ENCODE peak calls at places on chromosomes 2 and 18, in six cellular contexts. I is ovary; W is effector memory CD4-positive, alpha-beta T cell; Q is CD8-positive, alpha-beta memory T cell; T is fibroblast of mammary gland; A is mesendoderm. H is an unnamed sample.

GRCh38 chr18:44945847-44946490 is 265.3 kb downstream of the SETBP1 start:
- DNase-seq in I (no peak), W (no peak), Q (no peak), T (no peak), A (no peak), H (no peak)

GRCh38 chr2:37561615-37562569 is 109.5 kb downstream of the CDC42EP3 start:
- DNase-seq in I (no peak), W (no peak), Q (no peak), T (peak; percentile 91), A (peak; percentile 96), H (no peak)

GRCh38 chr18:35267161-35267651 is 22.8 kb downstream of the ZSCAN30 start:
- DNase-seq in I (peak; percentile 86), W (peak; percentile 58), Q (peak; percentile 72), T (peak; percentile 34), A (no peak), H (no peak)

GRCh38 chr18:48412339-48412929 is 3.3 kb upstream of the ZBTB7C start:
- DNase-seq in I (no peak), W (no peak), Q (no peak), T (no peak), A (peak; percentile 82), H (peak; percentile 13)

GRCh38 chr2:12863937-12864336 is 147.2 kb downstream of the TRIB2 start:
- DNase-seq in I (no peak), W (no peak), Q (no peak), T (no peak), A (no peak), H (no peak)

GRCh38 chr2:26182441-26182840 is 9.6 kb downstream of the GAREM2 start:
- DNase-seq in I (no peak), W (no peak), Q (no peak), T (no peak), A (no peak), H (no peak)

GRCh38 chr2:235498556-235499305 is 4.9 kb downstream of the AGAP1 start:
- DNase-seq in I (no peak), W (no peak), Q (no peak), T (peak; percentile 44), A (peak; percentile 59), H (no peak)

GRCh38 chr2:66550826-66551225 is 115.9 kb downstream of the MEIS1 start:
- DNase-seq in I (no peak), W (no peak), Q (no peak), T (no peak), A (no peak), H (no peak)

GRCh38 chr2:24825883-24826800 is 32.9 kb downstream of the CENPO start:
- DNase-seq in I (no peak), W (no peak), Q (no peak), T (no peak), A (peak; percentile 38), H (no peak)

GRCh38 chr2:44934024-44934423 is 7.5 kb upstream of the SIX3 start:
- DNase-seq in I (no peak), W (no peak), Q (no peak), T (no peak), A (peak; percentile 70), H (no peak)

GRCh38 chr2:44936275-44936674 is 5.2 kb upstream of the SIX3 start:
- DNase-seq in I (no peak), W (no peak), Q (no peak), T (no peak), A (peak; percentile 10), H (no peak)

GRCh38 chr2:44935854-44936185 is 5.7 kb upstream of the SIX3 start:
- DNase-seq in I (no peak), W (no peak), Q (no peak), T (no peak), A (peak; percentile 37), H (no peak)

GRCh38 chr2:44934521-44934961 is 7.0 kb upstream of the SIX3 start:
- DNase-seq in I (no peak), W (no peak), Q (no peak), T (no peak), A (no peak), H (no peak)

DNA sequence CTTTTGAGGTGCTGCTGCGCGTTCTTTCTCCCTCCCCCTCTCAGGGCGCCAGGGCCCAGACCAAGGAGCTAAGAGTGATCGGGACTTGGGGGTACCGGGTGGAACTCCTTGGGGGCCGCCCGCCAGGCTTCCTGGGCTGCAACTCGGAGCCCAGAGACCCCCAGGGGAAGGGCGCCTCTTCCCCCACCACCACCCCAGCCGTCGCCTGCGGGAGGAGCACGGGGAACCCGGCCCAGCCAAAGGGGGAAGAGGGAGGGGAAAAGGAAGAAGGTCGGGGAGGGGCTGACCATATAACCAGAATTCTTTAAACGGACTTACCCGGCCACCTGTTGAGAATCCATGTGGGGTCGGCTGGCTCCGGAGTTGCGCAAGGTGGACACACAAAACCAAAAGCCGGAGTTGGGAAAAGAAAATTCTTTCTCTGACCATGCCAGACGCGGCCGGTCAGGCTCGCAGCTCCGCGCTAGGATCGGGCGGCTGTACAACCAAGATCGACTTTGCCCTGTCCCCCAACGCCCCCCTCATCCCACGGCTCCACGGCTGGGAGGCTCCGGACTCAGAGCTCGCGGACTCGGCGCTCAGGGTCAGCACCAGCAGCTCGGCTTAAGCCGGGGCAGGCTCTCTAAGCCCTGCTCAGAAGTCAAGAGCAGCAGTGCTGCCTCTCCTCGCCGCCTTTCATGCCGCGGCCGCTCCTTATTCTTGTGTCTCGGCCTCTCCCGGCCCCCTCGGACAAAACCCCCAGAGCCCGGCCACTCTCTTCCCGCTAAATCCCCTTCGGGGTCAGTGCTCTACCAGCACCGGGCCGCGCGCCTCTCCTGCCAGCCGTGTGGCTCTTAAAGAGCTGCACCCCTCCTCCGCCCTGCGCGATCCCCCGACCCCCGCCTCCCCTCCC is 6.3 kb upstream of the SIX3 start:
- DNase-seq in I (no peak), W (no peak), Q (no peak), T (no peak), A (peak; percentile 61), H (no peak)
- H3K4me3 ChIP-seq in I (no peak overlapping the region), W (no peak overlapping the region), Q (no peak overlapping the region), T (no peak overlapping the region), A (peak overlapping the region; percentile 29), H (no peak overlapping the region)

DNA sequence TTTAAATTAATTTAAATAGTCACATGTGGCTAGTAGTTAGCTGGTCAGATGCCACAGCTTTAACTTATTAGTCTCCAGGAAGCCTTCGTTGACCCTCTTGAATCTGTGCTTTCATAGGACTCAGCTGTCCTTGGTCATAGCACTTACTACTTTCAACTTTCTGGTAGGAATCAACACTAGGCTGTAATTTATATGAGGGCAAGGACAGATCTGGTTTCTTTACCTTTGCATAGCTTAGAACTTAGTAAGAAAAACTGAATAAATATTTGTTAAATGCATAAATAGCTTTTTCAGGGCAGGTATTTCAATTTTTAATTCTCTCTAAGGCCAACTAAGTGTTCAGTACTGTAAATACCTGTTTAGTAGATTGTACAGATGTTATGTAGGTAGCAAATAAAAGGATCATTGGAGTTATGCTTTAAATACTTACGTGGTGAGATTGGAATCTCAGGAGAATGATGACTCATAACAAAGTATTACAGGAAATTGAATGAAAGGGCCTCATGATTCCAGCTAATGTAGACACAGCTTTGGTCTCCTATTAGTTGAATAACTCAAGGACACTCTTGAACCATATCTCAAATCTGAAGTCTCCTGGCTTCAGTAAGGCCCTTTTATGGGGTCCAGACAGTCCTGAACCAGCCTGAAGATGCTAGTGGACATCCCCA is 2.6 kb downstream of the CLIP4 start:
- DNase-seq in I (no peak), W (no peak), Q (no peak), T (peak; percentile 57), A (no peak), H (no peak)
- H3K4me3 ChIP-seq in I (no peak overlapping the region), W (no peak overlapping the region), Q (no peak overlapping the region), T (no peak overlapping the region), A (no peak overlapping the region), H (no peak overlapping the region)

GRCh38 chr2:96762529-96763253 is 2.0 kb downstream of the CNNM4 start:
- DNase-seq in I (no peak), W (no peak), Q (no peak), T (no peak), A (peak; percentile 85), H (no peak)
- H3K4me3 ChIP-seq in I (peak overlapping the region; percentile 70), W (peak overlapping the region; percentile 10), Q (peak overlapping the region; percentile 53), T (peak overlapping the region; percentile 22), A (peak overlapping the region; percentile 1), H (peak overlapping the region; percentile 67)

GRCh38 chr18:75212626-75213110 is 2.1 kb downstream of the TSHZ1 start:
- DNase-seq in I (no peak), W (no peak), Q (no peak), T (no peak), A (peak; percentile 4), H (no peak)
- H3K4me3 ChIP-seq in I (peak overlapping the region; percentile 71), W (peak overlapping the region; percentile 57), Q (peak overlapping the region; percentile 54), T (peak overlapping the region; percentile 64), A (no peak overlapping the region), H (no peak overlapping the region)

H was measured in GM12864.